ENCODE peak calls at places on chromosomes 13 and 19, in four cellular contexts. C is left lung; P is stimulated activated CD8-positive, alpha-beta memory T cell treated with anti-CD3 and anti-CD28 coated beads, Interleukin-15, amount 100 ng/mL, for 1 hour; F is activated T-cell treated with anti-CD3 and anti-CD28 coated beads, Interleukin-2, amount 50 U/mL, for 4 hours. I is an unnamed sample.

GRCh38 chr13:112740502-112741131 is 50.8 kb downstream of the ATP11A start:
- DNase-seq in C (peak; percentile 50), P (no peak), F (no peak), I (peak; percentile 84)

GRCh38 chr13:36904219-36904618 is 15.8 kb downstream of the SMAD9 start:
- DNase-seq in C (no peak), P (no peak), F (no peak), I (no peak)

GRCh38 chr19:29245221-29245620 is 32.3 kb upstream of the UQCRFS1 start:
- DNase-seq in C (no peak), P (no peak), F (no peak), I (no peak)

GRCh38 chr19:45444318-45445041 is 20.8 kb upstream of the ERCC1 start:
- DNase-seq in C (peak; percentile 94), P (no peak), F (peak; percentile 61), I (no peak)

GRCh38 chr19:13634658-13635057 is 128.4 kb upstream of the CACNA1A start:
- DNase-seq in C (no peak), P (no peak), F (no peak), I (no peak)

GRCh38 chr19:45879971-45880370 is 6.0 kb downstream of the IRF2BP1 start:
- DNase-seq in C (no peak), P (no peak), F (no peak), I (no peak)

GRCh38 chr13:35954207-35954560 is 177.0 kb downstream of the DCLK1 start:
- DNase-seq in C (no peak), P (no peak), F (no peak), I (no peak)

GRCh38 chr13:79741006-79741405 is 260.1 kb downstream of the NDFIP2 start:
- DNase-seq in C (no peak), P (no peak), F (no peak), I (no peak)

GRCh38 chr13:72424059-72424458 is 303.4 kb downstream of the MZT1 start:
- DNase-seq in C (no peak), P (no peak), F (no peak), I (no peak)

GRCh38 chr19:10828981-10829821 is 6.8 kb downstream of the TMED1 start:
- DNase-seq in C (no peak), P (no peak), F (no peak), I (no peak)

GRCh38 chr13:100532090-100532766 is 56.4 kb downstream of the GGACT start:
- DNase-seq in C (no peak), P (no peak), F (no peak), I (no peak)

GRCh38 chr19:37077929-37078716 is at the start of gene ZNF420:
- DNase-seq in C (peak; percentile 95), P (peak; percentile 74), F (peak; percentile 81), I (peak; percentile 79)

GRCh38 chr13:43572601-43573360 is 214.0 kb downstream of the ENOX1 start:
- DNase-seq in C (no peak), P (no peak), F (no peak), I (peak; percentile 43)

GRCh38 chr19:23554548-23554947 is 132.5 kb downstream of the ZNF675 start:
- DNase-seq in C (no peak), P (no peak), F (no peak), I (no peak)